ENCODE peak calls at places on chromosome 11, in six cellular contexts. L, D, N, U, F and P are unnamed samples.
A peak's percentile ranks its signal among the peaks of the same experiment; 100 is the strongest.

GRCh38 chr11:13329670-13330401 is 52.2 kb downstream of the BMAL1 start:
- DNase-seq in L (no peak), D (no peak), N (no peak), U (no peak), F (peak; percentile 49), P (no peak)

GRCh38 chr11:47766363-47767227 is 546 bp downstream of the FNBP4 start:
- DNase-seq in L (peak; percentile 18), D (no peak), N (peak; percentile 30), U (no peak), F (peak; percentile 67), P (no peak)

GRCh38 chr11:66509131-66509561 is 1.3 kb upstream of the BBS1 start:
- DNase-seq in L (no peak), D (no peak), N (no peak), U (no peak), F (no peak), P (no peak)

GRCh38 chr11:102081313-102081712 is 28.9 kb upstream of the YAP1 start:
- DNase-seq in L (no peak), D (no peak), N (no peak), U (no peak), F (peak; percentile 15), P (no peak)

GRCh38 chr11:34977039-34977906 is 60.9 kb downstream of the PDHX start:
- DNase-seq in L (no peak), D (no peak), N (peak; percentile 19), U (peak; percentile 48), F (peak; percentile 66), P (peak; percentile 99)

GRCh38 chr11:19912206-19913118 is 199.8 kb downstream of the NAV2 start:
- DNase-seq in L (no peak), D (no peak), N (no peak), U (no peak), F (no peak), P (no peak)

GRCh38 chr11:45288395-45288794 is 2.3 kb upstream of the SYT13 start:
- DNase-seq in L (no peak), D (no peak), N (no peak), U (no peak), F (no peak), P (no peak)

GRCh38 chr11:12042215-12042676 is 33.8 kb upstream of the DKK3 start:
- DNase-seq in L (peak; percentile 58), D (no peak), N (peak; percentile 29), U (peak; percentile 78), F (peak; percentile 99), P (peak; percentile 63)

GRCh38 chr11:120424185-120424969 is 87.2 kb upstream of the GRIK4 start:
- DNase-seq in L (no peak), D (no peak), N (peak; percentile 22), U (no peak), F (no peak), P (peak; percentile 22)

GRCh38 chr11:1946812-1947480 is at the start of gene MRPL23:
- DNase-seq in L (no peak), D (no peak), N (no peak), U (no peak), F (no peak), P (no peak)

GRCh38 chr11:121895919-121896318 is 220.1 kb downstream of the BLID start:
- DNase-seq in L (peak; percentile 23), D (no peak), N (peak; percentile 3), U (no peak), F (peak; percentile 90), P (no peak)

GRCh38 chr11:66469441-66469840 is 2.7 kb downstream of the PELI3 start:
- DNase-seq in L (no peak), D (no peak), N (no peak), U (no peak), F (no peak), P (no peak)